ENCODE peak calls at places on chromosomes 16 and 17, in five cellular contexts. One of them, this sample, is unnamed.

GRCh38 chr17:75557075-75557851 is 30.3 kb upstream of the MYO15B start:
- DNase-seq in MM.1S: no peak
- DNase-seq in GM23338: no peak
- DNase-seq in neural progenitor cell: no peak
- DNase-seq in GM23248: peak
- DNase-seq in this sample: peak

GRCh38 chr16:80084614-80085013 is 456.2 kb upstream of the DYNLRB2 start:
- DNase-seq in neural progenitor cell: peak
- DNase-seq in MM.1S: peak
- DNase-seq in GM23248: peak
- DNase-seq in GM23338: peak
- DNase-seq in this sample: peak

GRCh38 chr16:2231016-2231931 is 5.0 kb upstream of the DNASE1L2 start:
- DNase-seq in neural progenitor cell: no peak
- DNase-seq in MM.1S: no peak
- DNase-seq in GM23338: no peak
- DNase-seq in GM23248: no peak
- DNase-seq in this sample: no peak

GRCh38 chr17:37676115-37676925 is 33.1 kb upstream of the DDX52 start:
- DNase-seq in GM23338: no peak
- DNase-seq in neural progenitor cell: no peak
- DNase-seq in MM.1S: no peak
- DNase-seq in GM23248: peak
- DNase-seq in this sample: peak

GRCh38 chr17:1109606-1110523 is 69.9 kb downstream of the ABR start:
- DNase-seq in GM23338: peak
- DNase-seq in MM.1S: peak
- DNase-seq in neural progenitor cell: peak
- DNase-seq in GM23248: no peak
- DNase-seq in this sample: peak

GRCh38 chr17:2723997-2724782 is 12.6 kb upstream of the CLUH start:
- DNase-seq in GM23248: peak
- DNase-seq in MM.1S: no peak
- DNase-seq in neural progenitor cell: peak
- DNase-seq in GM23338: peak
- DNase-seq in this sample: peak

GRCh38 chr17:57565119-57565635 is 179.9 kb downstream of the CCDC182 start:
- DNase-seq in neural progenitor cell: no peak
- DNase-seq in GM23338: no peak
- DNase-seq in GM23248: no peak
- DNase-seq in MM.1S: no peak
- DNase-seq in this sample: no peak

GRCh38 chr17:39393732-39394131 is 7.7 kb downstream of the FBXL20 start:
- DNase-seq in neural progenitor cell: no peak
- DNase-seq in GM23338: no peak
- DNase-seq in GM23248: no peak
- DNase-seq in MM.1S: no peak
- DNase-seq in this sample: no peak

GRCh38 chr16:29821663-29822115 is 1.4 kb downstream of the MVP start:
- DNase-seq in GM23338: no peak
- DNase-seq in MM.1S: no peak
- DNase-seq in GM23248: peak
- DNase-seq in neural progenitor cell: no peak
- DNase-seq in this sample: peak

GRCh38 chr16:30028438-30029093 is 2.5 kb downstream of the TLCD3B start:
- DNase-seq in GM23338: peak
- DNase-seq in neural progenitor cell: peak
- DNase-seq in GM23248: peak
- DNase-seq in MM.1S: peak
- DNase-seq in this sample: peak

GRCh38 chr16:56265184-56265583 is 73.9 kb downstream of the GNAO1 start:
- DNase-seq in GM23338: no peak
- DNase-seq in neural progenitor cell: no peak
- DNase-seq in MM.1S: no peak
- DNase-seq in GM23248: no peak
- DNase-seq in this sample: no peak

GRCh38 chr16:31519746-31520145 is 8.0 kb upstream of the AHSP start:
- DNase-seq in GM23338: no peak
- DNase-seq in MM.1S: no peak
- DNase-seq in neural progenitor cell: peak
- DNase-seq in GM23248: no peak
- DNase-seq in this sample: no peak

GRCh38 chr17:16363749-16364536 is 10.7 kb upstream of the CENPV start:
- DNase-seq in GM23338: peak
- DNase-seq in GM23248: peak
- DNase-seq in MM.1S: peak
- DNase-seq in neural progenitor cell: peak
- DNase-seq in this sample: peak

GRCh38 chr16:69762843-69763556 is 868 bp downstream of the WWP2 start:
- DNase-seq in MM.1S: peak
- DNase-seq in neural progenitor cell: peak
- DNase-seq in GM23248: peak
- DNase-seq in GM23338: no peak
- DNase-seq in this sample: peak

GRCh38 chr16:63337264-63337663 is 1301.0 kb upstream of the CDH8 start:
- DNase-seq in MM.1S: no peak
- DNase-seq in GM23248: no peak
- DNase-seq in neural progenitor cell: no peak
- DNase-seq in GM23338: no peak
- DNase-seq in this sample: no peak

GRCh38 chr17:13638855-13639458 is 37.2 kb upstream of the HS3ST3A1 start:
- DNase-seq in GM23248: peak
- DNase-seq in GM23338: peak
- DNase-seq in MM.1S: no peak
- DNase-seq in neural progenitor cell: no peak
- DNase-seq in this sample: no peak

GRCh38 chr17:73703917-73704316 is 59.7 kb upstream of the SDK2 start:
- DNase-seq in GM23248: no peak
- DNase-seq in neural progenitor cell: no peak
- DNase-seq in MM.1S: no peak
- DNase-seq in GM23338: no peak
- DNase-seq in this sample: no peak

GRCh38 chr17:76250141-76250540 is 9.8 kb upstream of the RNF157 start:
- DNase-seq in GM23338: no peak
- DNase-seq in GM23248: no peak
- DNase-seq in MM.1S: peak
- DNase-seq in neural progenitor cell: no peak
- DNase-seq in this sample: no peak

GRCh38 chr17:18198530-18198929 is 14.9 kb downstream of the ALKBH5 start:
- DNase-seq in GM23338: no peak
- DNase-seq in GM23248: no peak
- DNase-seq in neural progenitor cell: no peak
- DNase-seq in MM.1S: no peak
- DNase-seq in this sample: no peak

GRCh38 chr17:18195246-18195645 is 11.6 kb downstream of the ALKBH5 start:
- DNase-seq in GM23338: no peak
- DNase-seq in GM23248: no peak
- DNase-seq in neural progenitor cell: no peak
- DNase-seq in MM.1S: no peak
- DNase-seq in this sample: no peak

GRCh38 chr17:18194394-18194793 is 10.8 kb downstream of the ALKBH5 start:
- DNase-seq in GM23248: no peak
- DNase-seq in neural progenitor cell: no peak
- DNase-seq in GM23338: no peak
- DNase-seq in MM.1S: no peak
- DNase-seq in this sample: no peak

GRCh38 chr17:18194804-18195203 is 11.2 kb downstream of the ALKBH5 start:
- DNase-seq in MM.1S: no peak
- DNase-seq in neural progenitor cell: no peak
- DNase-seq in GM23248: no peak
- DNase-seq in GM23338: no peak
- DNase-seq in this sample: no peak

DNA sequence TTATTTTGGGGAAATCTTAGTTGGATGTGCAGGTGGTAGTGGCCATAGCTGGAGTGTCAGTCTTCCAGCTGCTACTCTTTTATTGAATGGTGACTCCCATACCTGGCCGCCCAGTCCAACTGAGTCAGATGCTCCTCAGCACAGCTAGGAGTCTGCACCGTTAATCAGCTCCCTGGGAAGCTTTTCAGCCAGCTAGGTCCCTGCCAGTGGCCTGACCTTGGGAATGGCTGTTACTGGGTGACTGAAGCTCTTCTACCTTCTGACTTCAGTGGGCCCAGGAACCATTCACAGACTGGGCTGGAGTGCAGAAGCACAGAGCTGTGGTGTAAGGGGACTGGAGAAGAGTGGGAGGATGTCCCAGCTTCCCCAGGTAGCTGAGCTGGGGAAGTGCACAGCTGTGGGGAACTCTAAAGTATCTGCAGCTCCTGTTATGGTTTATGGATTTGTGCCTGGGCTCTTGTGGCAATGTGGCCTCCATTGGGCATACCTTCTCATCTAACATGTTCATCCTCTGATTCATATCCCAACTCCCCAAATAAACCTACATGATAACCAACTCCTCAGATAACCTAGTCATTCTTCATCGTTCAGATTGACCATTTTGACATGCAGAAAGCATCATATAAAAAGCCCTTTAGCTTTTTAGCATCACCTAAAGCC is 14.0 kb downstream of the ALKBH5 start:
- DNase-seq in GM23338: no peak
- DNase-seq in neural progenitor cell: no peak
- DNase-seq in GM23248: no peak
- DNase-seq in MM.1S: no peak
- DNase-seq in this sample: no peak
- TF ChIP-seq EZH2phosphoT487 in GM23338: no peak
- TF ChIP-seq EZH2phosphoT487 in neural progenitor cell: no peak
- TF ChIP-seq EZH2phosphoT487 in GM23248: no peak
- TF ChIP-seq EZH2phosphoT487 in MM.1S: no peak
- TF ChIP-seq EZH2phosphoT487 in this sample: no peak

GRCh38 chr16:716250-716607 is 1.3 kb downstream of the METRN start:
- DNase-seq in MM.1S: no peak
- DNase-seq in neural progenitor cell: peak
- DNase-seq in GM23248: peak
- DNase-seq in GM23338: peak
- DNase-seq in this sample: no peak
- TF ChIP-seq EZH2phosphoT487 in MM.1S: no peak
- TF ChIP-seq EZH2phosphoT487 in neural progenitor cell: no peak
- TF ChIP-seq EZH2phosphoT487 in GM23248: no peak
- TF ChIP-seq EZH2phosphoT487 in GM23338: no peak
- TF ChIP-seq EZH2phosphoT487 in this sample: no peak

DNA sequence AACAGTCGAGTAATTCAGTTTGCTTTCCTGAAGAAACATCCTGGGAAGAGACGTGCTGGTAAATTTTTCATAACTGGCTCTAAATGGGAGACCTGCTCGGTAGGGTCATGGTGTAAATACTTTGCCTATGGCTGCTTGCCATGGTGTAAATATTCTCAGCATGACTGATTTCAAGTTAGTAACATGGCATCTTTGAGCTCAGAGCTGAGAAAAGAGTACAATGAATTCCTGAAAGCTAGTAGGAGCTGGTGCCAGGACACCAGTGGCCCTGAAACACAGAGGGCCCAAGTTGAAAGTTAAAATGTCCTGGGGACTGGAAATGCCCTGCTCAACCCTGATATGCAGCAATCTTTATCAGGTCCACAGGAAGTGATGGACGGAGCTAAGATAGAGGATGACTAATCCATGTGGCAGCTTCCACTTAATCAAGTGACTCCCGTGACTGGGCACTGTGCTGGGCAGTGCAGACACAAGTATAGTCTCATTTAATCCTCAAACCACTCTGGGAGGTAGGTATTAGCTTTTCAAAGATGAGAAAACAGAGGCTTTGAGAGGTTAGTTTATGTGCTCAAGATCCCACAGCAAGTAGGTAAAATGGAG is 130.1 kb upstream of the ADAMTS18 start:
- DNase-seq in GM23248: peak
- DNase-seq in GM23338: no peak
- DNase-seq in neural progenitor cell: no peak
- DNase-seq in MM.1S: no peak
- DNase-seq in this sample: no peak
- TF ChIP-seq EZH2phosphoT487 in GM23248: no peak
- TF ChIP-seq EZH2phosphoT487 in GM23338: no peak
- TF ChIP-seq EZH2phosphoT487 in neural progenitor cell: no peak
- TF ChIP-seq EZH2phosphoT487 in MM.1S: no peak
- TF ChIP-seq EZH2phosphoT487 in this sample: no peak

GRCh38 chr16:66714659-66715307 is 18.2 kb upstream of the CMTM4 start:
- DNase-seq in GM23338: no peak
- DNase-seq in MM.1S: no peak
- DNase-seq in GM23248: no peak
- DNase-seq in neural progenitor cell: no peak
- DNase-seq in this sample: peak
- TF ChIP-seq EZH2phosphoT487 in GM23338: no peak
- TF ChIP-seq EZH2phosphoT487 in MM.1S: no peak
- TF ChIP-seq EZH2phosphoT487 in GM23248: no peak
- TF ChIP-seq EZH2phosphoT487 in neural progenitor cell: no peak
- TF ChIP-seq EZH2phosphoT487 in this sample: no peak

GRCh38 chr16:89961920-89962319 is 13.4 kb downstream of the DEF8 start:
- DNase-seq in neural progenitor cell: no peak
- DNase-seq in GM23248: no peak
- DNase-seq in MM.1S: no peak
- DNase-seq in GM23338: no peak
- DNase-seq in this sample: no peak

GRCh38 chr16:89960966-89961365 is 12.4 kb downstream of the DEF8 start:
- DNase-seq in GM23248: no peak
- DNase-seq in GM23338: no peak
- DNase-seq in neural progenitor cell: no peak
- DNase-seq in MM.1S: no peak
- DNase-seq in this sample: no peak

GRCh38 chr16:89964201-89964600 is 15.6 kb downstream of the DEF8 start:
- DNase-seq in GM23338: no peak
- DNase-seq in neural progenitor cell: no peak
- DNase-seq in MM.1S: no peak
- DNase-seq in GM23248: no peak
- DNase-seq in this sample: no peak

GRCh38 chr16:89965447-89966225 is 17.1 kb downstream of the DEF8 start:
- DNase-seq in MM.1S: no peak
- DNase-seq in neural progenitor cell: no peak
- DNase-seq in GM23248: no peak
- DNase-seq in GM23338: no peak
- DNase-seq in this sample: no peak

DNA sequence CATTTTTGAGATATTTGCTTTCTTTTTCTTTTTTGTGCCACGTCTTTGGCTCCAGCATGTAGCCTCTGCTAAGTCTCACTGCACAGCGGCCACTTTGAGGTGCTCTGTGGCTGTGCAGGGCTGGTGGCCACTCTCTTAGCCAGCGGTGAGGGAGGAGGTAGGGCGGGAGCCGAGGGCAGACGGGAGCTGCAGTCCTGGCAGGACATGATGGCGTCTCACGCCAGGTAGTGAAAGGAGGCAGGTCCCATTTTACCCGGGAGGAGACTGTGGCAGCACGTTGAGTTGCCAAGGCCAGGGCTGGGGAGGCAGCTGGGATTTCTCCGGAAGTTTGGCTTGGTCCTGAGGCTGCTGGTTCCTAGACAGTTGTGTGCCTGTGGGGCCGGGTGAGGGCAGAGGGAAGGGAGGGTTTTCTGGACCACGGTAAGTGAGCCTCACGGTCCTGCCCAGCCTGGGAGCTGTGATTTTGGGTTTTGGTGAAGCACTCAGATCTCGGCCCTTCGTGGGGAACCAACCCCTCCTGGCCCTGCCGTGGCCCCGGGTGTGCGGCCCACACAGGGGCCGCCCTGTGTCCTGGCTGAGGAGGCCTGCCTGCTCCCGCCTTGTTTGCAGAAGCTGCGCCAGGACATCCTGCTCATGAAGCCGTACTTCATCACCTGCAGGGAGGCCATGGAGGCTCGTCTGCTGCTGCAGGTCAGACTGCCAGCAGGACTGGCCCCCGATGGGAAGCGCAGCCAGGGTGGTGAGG is 14.4 kb downstream of the DEF8 start:
- DNase-seq in neural progenitor cell: no peak
- DNase-seq in GM23248: no peak
- DNase-seq in MM.1S: no peak
- DNase-seq in GM23338: no peak
- DNase-seq in this sample: no peak
- TF ChIP-seq EZH2phosphoT487 in neural progenitor cell: no peak
- TF ChIP-seq EZH2phosphoT487 in GM23248: no peak
- TF ChIP-seq EZH2phosphoT487 in MM.1S: no peak
- TF ChIP-seq EZH2phosphoT487 in GM23338: no peak
- TF ChIP-seq EZH2phosphoT487 in this sample: no peak

This sample was measured in hepatocyte.